ENCODE peak calls at places on chromosome 11, in seven cellular contexts. L is heart left ventricle, T is upper lobe of right lung, S is choroid plexus epithelial cell, A is left ventricle myocardium inferior, K is fibroblast of pulmonary artery, H is body of pancreas. D is an unnamed sample.

GRCh38 chr11:47788181-47788580 is 21.0 kb upstream of the FNBP4 start:
- DNase-seq in S (no peak), A (no peak), K (no peak), H (no peak), T (no peak), L (no peak), D (no peak)

GRCh38 chr11:17412488-17413180 is 24.2 kb upstream of the KCNJ11 start:
- DNase-seq in T (no peak), A (no peak), L (no peak), S (no peak), K (no peak), H (no peak), D (no peak)

GRCh38 chr11:74472030-74472429 is 4.7 kb upstream of the KCNE3 start:
- DNase-seq in L (no peak), S (no peak), A (no peak), T (no peak), K (no peak), H (no peak), D (no peak)

GRCh38 chr11:115469361-115469760 is 34.9 kb downstream of the CADM1 start:
- DNase-seq in A (no peak), T (no peak), L (no peak), H (no peak), K (no peak), S (no peak), D (no peak)

GRCh38 chr11:121587182-121587581 is 134.4 kb upstream of the SORL1-AS1 start:
- DNase-seq in A (no peak), K (no peak), H (no peak), S (no peak), L (no peak), T (no peak), D (no peak)

GRCh38 chr11:133829566-133829965 is 15.7 kb downstream of the SPATA19 start:
- DNase-seq in L (no peak), A (no peak), S (no peak), H (no peak), K (no peak), T (no peak), D (no peak)

GRCh38 chr11:113446112-113446511 is 29.1 kb downstream of the DRD2 start:
- DNase-seq in K (peak; percentile 57), S (peak; percentile 36), L (no peak), T (no peak), A (no peak), H (no peak), D (no peak)

GRCh38 chr11:36750349-36750748 is 152.3 kb upstream of the RAG2 start:
- DNase-seq in L (no peak), T (no peak), A (no peak), K (no peak), S (no peak), H (no peak), D (no peak)

GRCh38 chr11:113540416-113541330 is 65.5 kb upstream of the DRD2 start:
- DNase-seq in L (no peak), H (no peak), T (no peak), K (no peak), A (no peak), S (no peak), D (no peak)

GRCh38 chr11:66337103-66337899 is 1.1 kb upstream of the RIN1 start:
- DNase-seq in L (no peak), H (no peak), T (peak; percentile 63), A (no peak), K (no peak), S (peak; percentile 69), D (no peak)

GRCh38 chr11:8744423-8744822 is 61.8 kb downstream of the RPL27A start:
- DNase-seq in K (no peak), S (no peak), H (no peak), A (no peak), L (no peak), T (no peak), D (no peak)

DNA sequence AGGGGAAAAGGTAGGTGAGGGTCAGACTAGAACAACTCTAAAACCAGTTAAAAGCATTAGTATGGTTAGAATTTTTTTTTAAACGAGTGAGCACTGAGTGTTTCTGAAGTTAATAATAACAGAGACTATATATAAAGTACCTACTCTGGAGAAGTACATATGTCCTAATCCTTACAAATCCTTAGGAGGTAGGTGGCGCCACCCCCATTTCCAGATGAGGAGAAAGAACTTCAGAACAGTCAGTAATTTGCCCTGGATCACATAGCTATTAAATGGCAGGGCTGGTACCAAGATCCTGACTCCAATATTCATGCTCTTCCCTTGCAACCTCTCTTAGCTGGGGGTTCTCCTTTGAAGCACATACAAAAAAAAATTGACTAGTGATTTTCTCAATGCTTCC is 80.5 kb downstream of the CLPB start:
- DNase-seq in K (peak; percentile 28), T (no peak), S (peak; percentile 30), H (no peak), A (no peak), L (no peak), D (no peak)
- TF ChIP-seq CTCF in K (peak; percentile 32), T (no peak), S (peak; percentile 30), H (no peak), A (no peak), L (no peak), D (peak; percentile 37)

DNA sequence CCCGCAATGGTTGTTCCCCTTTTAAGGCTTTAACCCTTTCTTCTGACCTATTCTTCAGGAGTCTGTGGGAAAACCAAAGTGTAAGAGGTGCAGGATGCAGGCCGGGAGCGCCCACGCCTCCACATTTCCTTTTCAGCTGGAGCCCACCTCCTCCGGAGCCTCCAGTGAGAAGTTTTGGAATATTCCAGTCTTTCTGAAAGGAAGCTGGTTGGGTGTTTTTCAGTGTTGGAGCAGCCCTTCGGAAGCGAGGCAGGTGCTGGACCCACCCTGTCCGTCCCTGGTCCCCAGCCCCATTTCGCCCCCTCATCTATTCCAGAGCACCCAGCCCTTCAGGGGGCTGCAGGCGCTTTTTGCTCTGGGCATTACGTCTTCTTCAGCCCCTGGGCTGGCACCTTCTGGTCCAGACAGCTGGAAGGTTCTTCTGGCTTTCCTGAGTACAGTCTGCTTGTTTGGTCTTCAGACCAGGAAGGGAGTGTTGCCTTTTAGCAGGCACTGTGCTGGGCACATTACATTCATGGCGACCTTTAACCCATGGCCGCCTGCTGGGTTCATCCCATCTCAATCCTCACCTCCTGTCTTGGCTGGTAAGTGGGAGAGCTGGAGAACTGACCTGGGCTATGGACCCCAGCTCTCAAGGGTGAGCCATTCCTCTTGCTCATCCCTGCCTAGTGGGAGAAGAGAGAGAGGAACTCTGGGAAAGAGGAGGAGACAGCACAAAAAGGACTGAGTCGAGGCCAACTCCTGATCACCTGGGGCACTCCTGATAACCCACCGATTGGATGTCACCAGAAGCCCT is 685 bp upstream of the THY1 start:
- DNase-seq in H (no peak), S (no peak), L (no peak), A (no peak), K (no peak), T (no peak), D (no peak)
- H3K4me3 ChIP-seq in H (no peak overlapping the region), S (no peak overlapping the region), L (no peak overlapping the region), A (peak overlapping the region; percentile 62), K (peak overlapping the region; percentile 5), T (no peak overlapping the region), D (no peak overlapping the region)

DNA sequence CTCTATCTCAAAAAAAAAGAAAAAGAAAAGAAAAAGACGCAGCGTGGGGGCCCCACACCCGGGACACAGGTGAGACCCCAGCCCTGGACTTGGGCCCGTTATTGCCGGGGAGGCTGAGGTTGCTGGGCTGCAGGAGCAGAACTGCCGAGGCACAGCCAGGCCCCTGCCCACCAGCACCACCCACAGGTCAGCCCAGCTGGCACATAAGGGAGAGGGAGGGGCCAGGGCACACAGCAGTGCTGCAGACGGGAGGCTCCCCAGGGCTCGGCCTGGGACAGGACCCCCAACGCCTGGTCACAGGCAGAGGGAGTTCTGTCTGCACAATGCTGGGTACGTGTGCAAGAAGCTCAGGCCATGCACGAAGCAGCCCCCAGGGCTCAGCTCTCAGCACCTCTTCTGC is 18.5 kb downstream of the CHID1 start:
- DNase-seq in L (no peak), K (no peak), A (no peak), T (no peak), S (no peak), H (no peak), D (no peak)
- TF ChIP-seq CTCF in L (no peak), K (no peak), A (no peak), T (no peak), S (no peak), H (no peak), D (no peak)

GRCh38 chr11:46107408-46107718 is 13.9 kb downstream of the PHF21A start:
- DNase-seq in K (no peak), A (no peak), L (no peak), H (no peak), S (no peak), T (no peak), D (no peak)

GRCh38 chr11:46105134-46105628 is 16.1 kb downstream of the PHF21A start:
- DNase-seq in S (peak; percentile 23), T (no peak), K (no peak), A (no peak), H (no peak), L (no peak), D (no peak)

GRCh38 chr11:46107780-46108179 is 13.5 kb downstream of the PHF21A start:
- DNase-seq in K (no peak), S (no peak), L (no peak), H (no peak), T (no peak), A (no peak), D (no peak)

GRCh38 chr11:46105902-46106301 is 15.4 kb downstream of the PHF21A start:
- DNase-seq in K (no peak), A (no peak), H (no peak), L (no peak), S (no peak), T (no peak), D (no peak)

GRCh38 chr11:46106530-46107407 is 14.5 kb downstream of the PHF21A start:
- DNase-seq in S (peak; percentile 49), L (no peak), A (no peak), H (no peak), T (no peak), K (peak; percentile 54), D (no peak)
- H3K4me3 ChIP-seq in S (no peak overlapping the region), L (no peak overlapping the region), A (no peak overlapping the region), H (no peak overlapping the region), T (no peak overlapping the region), K (no peak overlapping the region), D (no peak overlapping the region)

GRCh38 chr11:78841451-78842060 is 266.9 kb upstream of the NARS2 start:
- DNase-seq in K (no peak), S (no peak), T (no peak), L (no peak), H (no peak), A (no peak), D (no peak)
- TF ChIP-seq CTCF in K (no peak), S (no peak), T (no peak), L (no peak), H (no peak), A (no peak), D (no peak)

GRCh38 chr11:94776351-94777321 is 8.5 kb downstream of the AMOTL1 start:
- DNase-seq in T (no peak), H (peak; percentile 32), K (peak; percentile 66), L (no peak), A (no peak), S (peak; percentile 61), D (no peak)
- H3K4me3 ChIP-seq in T (no peak overlapping the region), H (no peak overlapping the region), K (no peak overlapping the region), L (no peak overlapping the region), A (no peak overlapping the region), S (no peak overlapping the region), D (no peak overlapping the region)

GRCh38 chr11:13668957-13669521 is 571 bp downstream of the FAR1 start:
- DNase-seq in H (peak; percentile 47), K (peak; percentile 14), S (peak; percentile 43), T (peak; percentile 82), L (no peak), A (peak; percentile 36), D (no peak)
- TF ChIP-seq CTCF in H (no peak), K (no peak), S (no peak), T (no peak), L (no peak), A (no peak), D (no peak)

GRCh38 chr11:27396259-27396839 is 33.3 kb upstream of the CCDC34 start:
- DNase-seq in A (no peak), K (no peak), S (no peak), T (no peak), H (no peak), L (no peak), D (no peak)
- H3K4me3 ChIP-seq in A (no peak overlapping the region), K (no peak overlapping the region), S (no peak overlapping the region), T (no peak overlapping the region), H (no peak overlapping the region), L (no peak overlapping the region), D (peak overlapping the region; percentile 21)

D was measured in epithelial cell of proximal tubule.